ENCODE peak calls at places on chromosomes 11 and 22, in nine cellular contexts. W is transverse colon, G is GM12892, A is HCT116, Y is stomach, Z is prostate gland, E is Panc1, R is sigmoid colon, D is vagina. F is an unnamed sample.

GRCh38 chr22:38415046-38415445 is 40.0 kb downstream of the KCNJ4 start:
- DNase-seq in E (no peak), Y (no peak), G (peak; percentile 16), A (no peak), W (no peak), R (peak; percentile 55), D (no peak), Z (no peak), F (peak; percentile 38)

GRCh38 chr11:133895551-133895950 is 50.2 kb upstream of the SPATA19 start:
- DNase-seq in D (no peak), R (peak; percentile 34), W (no peak), Y (peak; percentile 11), A (no peak), G (no peak), Z (no peak), E (no peak), F (no peak)

GRCh38 chr11:103716363-103716762 is 320.1 kb upstream of the DDI1 start:
- DNase-seq in Z (no peak), D (no peak), W (no peak), R (no peak), A (no peak), E (no peak), G (no peak), Y (no peak), F (no peak)

GRCh38 chr22:44668190-44668885 is 33.7 kb upstream of the PRR5 start:
- DNase-seq in E (no peak), Z (no peak), D (no peak), A (no peak), Y (no peak), G (no peak), R (peak; percentile 64), W (no peak), F (peak; percentile 87)

GRCh38 chr11:94602430-94603372 is 35.5 kb downstream of the PIWIL4 start:
- DNase-seq in G (peak; percentile 13), Y (peak; percentile 67), E (peak; percentile 43), W (peak; percentile 65), A (no peak), R (peak; percentile 78), D (no peak), Z (peak; percentile 55), F (no peak)

GRCh38 chr22:36027960-36028645 is 521 bp downstream of the RBFOX2 start:
- DNase-seq in E (no peak), R (peak; percentile 71), Y (no peak), Z (peak; percentile 19), W (peak; percentile 30), D (no peak), G (peak; percentile 41), A (no peak), F (peak; percentile 81)

GRCh38 chr11:105244157-105244820 is 104.7 kb upstream of the CARD18 start:
- DNase-seq in E (peak; percentile 88), W (no peak), D (no peak), R (no peak), G (no peak), A (peak; percentile 47), Y (no peak), Z (no peak), F (no peak)

GRCh38 chr22:33051960-33052839 is 6.0 kb downstream of the SYN3 start:
- DNase-seq in E (no peak), Y (no peak), Z (no peak), D (no peak), A (no peak), W (no peak), G (no peak), R (no peak), F (no peak)

GRCh38 chr11:125180413-125181305 is 16.1 kb downstream of the PKNOX2 start:
- DNase-seq in R (no peak), Z (no peak), D (no peak), W (no peak), Y (no peak), A (no peak), E (no peak), G (no peak), F (no peak)

GRCh38 chr22:17083255-17083654 is 1.5 kb upstream of the IL17RA start:
- DNase-seq in G (no peak), Y (no peak), Z (no peak), R (no peak), D (no peak), W (no peak), A (no peak), E (no peak), F (no peak)

GRCh38 chr11:43582837-43583462 is 97.6 kb upstream of the HSD17B12 start:
- DNase-seq in A (no peak), D (no peak), Y (no peak), W (no peak), G (no peak), E (no peak), Z (no peak), R (no peak), F (no peak)

GRCh38 chr11:117096140-117096972 is 1.9 kb downstream of the SIK3 start:
- DNase-seq in R (no peak), Y (no peak), W (peak; percentile 52), E (no peak), A (no peak), Z (no peak), G (peak; percentile 53), D (no peak), F (no peak)

GRCh38 chr11:102177974-102178631 is 67.9 kb downstream of the YAP1 start:
- DNase-seq in A (peak; percentile 87), W (no peak), Y (no peak), Z (peak; percentile 27), G (no peak), E (peak; percentile 92), D (no peak), R (no peak), F (no peak)

GRCh38 chr11:106001304-106002012 is 20.6 kb downstream of the MSANTD4 start:
- DNase-seq in Z (no peak), A (no peak), G (no peak), E (no peak), D (no peak), R (no peak), W (no peak), Y (no peak), F (no peak)

GRCh38 chr11:105109855-105110750 is 29.5 kb downstream of the CARD18 start:
- DNase-seq in A (no peak), G (no peak), W (peak; percentile 12), R (no peak), Y (no peak), E (no peak), D (no peak), Z (no peak), F (no peak)

GRCh38 chr22:22745225-22746060 is 101.0 kb downstream of the GGTLC2 start:
- DNase-seq in Y (peak; percentile 48), R (no peak), G (no peak), E (no peak), W (peak; percentile 65), A (no peak), D (no peak), Z (peak; percentile 14), F (no peak)

GRCh38 chr11:113034591-113034990 is 73.4 kb downstream of the NCAM1 start:
- DNase-seq in E (no peak), G (no peak), W (no peak), R (no peak), A (no peak), D (no peak), Z (no peak), Y (no peak), F (no peak)

DNA sequence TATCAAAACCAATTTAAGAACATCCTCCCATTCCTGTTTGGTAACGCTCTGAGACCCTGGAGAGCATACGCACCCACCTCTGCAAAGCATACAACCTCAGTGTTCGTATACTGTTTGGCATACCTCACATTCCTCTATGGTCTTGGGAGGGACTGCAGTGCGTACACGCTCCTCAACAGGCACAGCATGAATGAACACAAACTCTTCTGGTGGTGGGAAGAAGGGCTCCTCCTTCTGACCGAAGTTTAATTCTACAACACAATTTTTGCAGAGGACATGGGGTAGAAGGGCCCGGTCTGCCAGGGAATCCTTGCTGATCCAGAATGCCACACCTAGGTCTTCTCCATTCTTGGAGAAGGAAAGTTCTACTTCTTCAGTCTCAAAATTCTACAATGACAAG is 5.3 kb downstream of the HNRNPUL2 start:
- DNase-seq in W (no peak), Y (no peak), A (no peak), Z (no peak), G (no peak), E (no peak), R (peak; percentile 20), D (no peak), F (no peak)
- TF ChIP-seq POLR2AphosphoS5 in W (no peak), Y (no peak), A (no peak), Z (no peak), G (no peak), E (no peak), R (no peak), D (no peak), F (no peak)

GRCh38 chr22:50621491-50621880 is 6.5 kb downstream of the ARSA start:
- DNase-seq in G (peak; percentile 30), Y (no peak), D (no peak), E (no peak), Z (no peak), R (no peak), W (peak; percentile 44), A (no peak), F (peak; percentile 85)
- TF ChIP-seq POLR2AphosphoS5 in G (peak; percentile 43), Y (no peak), D (no peak), E (no peak), Z (no peak), R (no peak), W (no peak), A (no peak), F (no peak)

GRCh38 chr11:82889133-82890001 is 10.9 kb downstream of the PRCP start:
- DNase-seq in A (no peak), Y (no peak), E (no peak), Z (no peak), R (no peak), D (no peak), W (no peak), G (no peak), F (no peak)

GRCh38 chr11:82883853-82884252 is 16.4 kb downstream of the PRCP start:
- DNase-seq in Z (no peak), G (no peak), Y (no peak), D (no peak), W (no peak), R (no peak), A (no peak), E (no peak), F (no peak)
- TF ChIP-seq POLR2AphosphoS5 in Z (no peak), G (no peak), Y (no peak), D (no peak), W (no peak), R (no peak), A (no peak), E (no peak), F (no peak)

GRCh38 chr11:122099345-122100045 is 16.5 kb downstream of the BLID start:
- DNase-seq in G (no peak), A (no peak), D (no peak), W (no peak), R (no peak), Z (peak; percentile 11), Y (no peak), E (no peak), F (no peak)
- TF ChIP-seq POLR2AphosphoS5 in G (no peak), A (peak; percentile 24), D (no peak), W (no peak), R (peak; percentile 49), Z (no peak), Y (no peak), E (no peak), F (no peak)

F was measured in spleen.